ENCODE peak calls at places on chromosomes 1 and 21, in five cellular contexts. Y is neural progenitor cell, S is GM23248, V is GM23338, R is MM.1S. A is an unnamed sample. For H3K79me2, the result is how much of the 10 kb centered on the place peaks cover.

GRCh38 chr1:151980287-151981177 is 13.1 kb downstream of the S100A10 start:
- DNase-seq in Y (no peak), R (no peak), V (no peak), S (peak), A (peak)

GRCh38 chr1:46488343-46489168 is 1.1 kb upstream of the DMBX1 start:
- DNase-seq in V (peak), R (no peak), S (peak), Y (peak), A (peak)

GRCh38 chr1:115138973-115139372 is 49.7 kb upstream of the TSPAN2 start:
- DNase-seq in Y (peak), V (peak), R (peak), S (peak), A (peak)

GRCh38 chr1:19209439-19209989 is 552 bp downstream of the UBR4 start:
- DNase-seq in Y (peak), R (peak), S (peak), V (peak), A (peak)

GRCh38 chr21:27268290-27268689 is 301.4 kb upstream of the ADAMTS5 start:
- DNase-seq in S (peak), Y (no peak), V (no peak), R (no peak), A (no peak)

GRCh38 chr1:175319112-175319911 is 126.7 kb upstream of the KIAA0040 start:
- DNase-seq in S (peak), R (peak), V (peak), Y (peak), A (peak)

GRCh38 chr1:1079408-1080121 is 5.5 kb upstream of the RNF223 start:
- DNase-seq in Y (peak), S (peak), V (peak), R (no peak), A (peak)

GRCh38 chr1:178311164-178311563 is 185.6 kb downstream of the CLEC20A start:
- DNase-seq in V (no peak), S (peak), Y (no peak), R (no peak), A (no peak)

GRCh38 chr1:111793896-111794295 is 38.2 kb downstream of the DDX20 start:
- DNase-seq in S (no peak), V (no peak), Y (no peak), R (no peak), A (no peak)

GRCh38 chr1:112298558-112298957 is 97.5 kb upstream of the CTTNBP2NL start:
- DNase-seq in R (peak), S (peak), Y (peak), V (peak), A (peak)

GRCh38 chr1:28779751-28780150 is 32.2 kb upstream of the OPRD1 start:
- DNase-seq in S (no peak), Y (no peak), R (no peak), V (no peak), A (no peak)

GRCh38 chr1:44714944-44715571 is 15.9 kb downstream of the RNU5D-1 start:
- DNase-seq in V (peak), S (peak), R (peak), Y (peak), A (peak)

GRCh38 chr1:911875-912739 is 11.6 kb upstream of the SAMD11 start:
- DNase-seq in R (no peak), S (no peak), V (no peak), Y (peak), A (peak)

GRCh38 chr21:14300074-14300473 is 82.9 kb downstream of the HSPA13 start:
- DNase-seq in V (no peak), R (no peak), S (no peak), Y (no peak), A (no peak)

GRCh38 chr1:155645648-155646047 is 35.6 kb downstream of the MSTO1 start:
- DNase-seq in Y (no peak), R (no peak), V (no peak), S (peak), A (no peak)

GRCh38 chr1:33338495-33339211 is 17.8 kb upstream of the A3GALT2 start:
- DNase-seq in S (peak), Y (peak), V (peak), R (no peak), A (peak)

GRCh38 chr1:28443550-28443949 is 62.3 kb upstream of the RCC1 start:
- DNase-seq in S (no peak), R (no peak), V (no peak), Y (no peak), A (no peak)

GRCh38 chr1:114333670-114334069 is 177.3 kb downstream of the TRIM33 start:
- DNase-seq in V (no peak), Y (no peak), R (no peak), S (no peak), A (no peak)

GRCh38 chr21:42973309-42973990 is 912 bp upstream of the PKNOX1 start:
- DNase-seq in S (no peak), R (no peak), V (no peak), Y (no peak), A (no peak)

GRCh38 chr1:10881046-10881445 is 84.6 kb upstream of the CASZ1 start:
- DNase-seq in V (no peak), S (no peak), Y (no peak), R (no peak), A (peak)

GRCh38 chr1:40929145-40929544 is 50.4 kb upstream of the CTPS1 start:
- DNase-seq in V (no peak), S (peak), R (no peak), Y (no peak), A (no peak)

GRCh38 chr1:166164995-166165660 is 1.7 kb downstream of the FAM78B start:
- DNase-seq in Y (peak), S (peak), V (peak), R (peak), A (peak)

GRCh38 chr1:70361727-70362413 is 7.3 kb upstream of the ANKRD13C start:
- DNase-seq in S (peak), R (no peak), V (peak), Y (peak), A (no peak)

GRCh38 chr1:151993734-151994496 is at the start of gene S100A10:
- DNase-seq in V (peak), R (peak), Y (peak), S (peak), A (peak)

GRCh38 chr1:65056234-65056633 is 89.9 kb upstream of the JAK1 start:
- DNase-seq in Y (no peak), V (no peak), S (no peak), R (no peak), A (no peak)

GRCh38 chr1:83998205-83998598 is 730 bp downstream of the TTLL7 start:
- DNase-seq in V (no peak), R (no peak), S (no peak), Y (no peak), A (no peak)

GRCh38 chr1:113617438-113618141 is 141.7 kb downstream of the PHTF1 start:
- DNase-seq in V (no peak), R (no peak), S (peak), Y (no peak), A (no peak)

GRCh38 chr1:2481885-2482284 is 5.8 kb downstream of the PLCH2 start:
- DNase-seq in V (no peak), S (no peak), Y (no peak), R (no peak), A (no peak)

GRCh38 chr1:237235080-237235479 is 193.1 kb downstream of the RYR2 start:
- DNase-seq in Y (no peak), R (no peak), S (no peak), V (no peak), A (no peak)

GRCh38 chr1:6048179-6048867 is 2.6 kb downstream of the KCNAB2 start:
- DNase-seq in Y (no peak), R (no peak), V (no peak), S (no peak), A (no peak)

GRCh38 chr1:228902781-228903572 is 167.7 kb downstream of the RHOU start:
- DNase-seq in S (peak), R (no peak), Y (no peak), V (no peak), A (peak)

GRCh38 chr1:154749078-154749760 is 120.9 kb downstream of the KCNN3 start:
- DNase-seq in V (peak), S (peak), R (peak), Y (no peak), A (no peak)

GRCh38 chr1:83883979-83884378 is 115.0 kb downstream of the TTLL7 start:
- DNase-seq in S (peak), V (no peak), Y (no peak), R (no peak), A (no peak)

GRCh38 chr1:67771152-67771551 is 62.1 kb downstream of the GNG12 start:
- DNase-seq in V (peak), R (no peak), S (peak), Y (no peak), A (no peak)

GRCh38 chr1:201085902-201086735 is 26.1 kb downstream of the CACNA1S start:
- DNase-seq in Y (peak), R (peak), V (peak), S (peak), A (peak)

GRCh38 chr1:229248821-229249817 is 21.8 kb upstream of the RAB4A start:
- DNase-seq in Y (no peak), R (no peak), S (no peak), V (no peak), A (no peak)

GRCh38 chr1:41713557-41714327 is 205.0 kb downstream of the HIVEP3 start:
- DNase-seq in S (peak), Y (no peak), V (peak), R (no peak), A (peak)

GRCh38 chr1:53430779-53431178 is 28.4 kb upstream of the DMRTB1 start:
- DNase-seq in S (no peak), R (no peak), Y (peak), V (peak), A (no peak)

GRCh38 chr1:206685749-206686485 is 1.2 kb downstream of the MAPKAPK2 start:
- DNase-seq in S (peak), Y (peak), V (peak), R (peak), A (peak)

GRCh38 chr1:206687251-206687914 is 2.7 kb downstream of the MAPKAPK2 start:
- DNase-seq in V (no peak), R (no peak), Y (no peak), S (no peak), A (no peak)

GRCh38 chr1:206687915-206688442 is 3.3 kb downstream of the MAPKAPK2 start:
- DNase-seq in V (peak), R (no peak), Y (no peak), S (peak), A (no peak)

GRCh38 chr1:206685256-206685748 is 597 bp downstream of the MAPKAPK2 start:
- DNase-seq in Y (peak), R (peak), S (peak), V (peak), A (peak)

DNA sequence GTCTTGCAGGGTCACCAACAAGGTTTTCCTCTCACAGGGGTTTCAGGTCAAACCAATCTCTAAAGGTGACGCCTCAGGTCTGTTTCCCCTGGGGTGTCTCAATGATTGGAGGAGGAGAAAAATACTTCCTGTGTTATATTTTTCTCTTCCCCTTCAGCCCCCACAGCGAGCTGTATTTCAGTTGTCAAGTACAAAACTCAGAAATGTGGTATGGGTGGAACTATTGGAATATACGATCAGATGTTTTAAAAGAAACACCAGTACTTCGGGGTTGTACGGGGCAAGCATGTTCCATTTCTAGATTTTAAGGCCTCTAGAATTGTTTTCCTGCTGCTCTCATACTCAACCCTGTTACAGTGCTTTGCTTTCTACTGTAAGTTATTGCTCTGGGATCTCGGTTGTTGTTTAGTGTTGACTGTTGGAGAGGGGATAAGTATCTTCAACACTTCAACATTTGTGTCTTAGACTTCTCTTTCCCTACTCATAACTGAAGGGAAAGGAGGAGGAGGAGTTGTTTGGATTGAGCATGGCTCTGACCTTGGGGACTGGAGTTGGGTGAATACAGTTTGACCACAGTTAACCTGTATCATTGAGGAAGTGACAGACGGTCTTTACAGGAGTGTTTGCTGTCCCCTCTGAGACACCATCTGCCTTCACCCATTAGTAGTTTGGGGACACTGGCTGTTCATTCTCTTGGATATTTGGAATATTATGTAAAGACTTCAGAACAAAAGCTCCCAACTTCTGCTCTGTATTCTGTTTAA is 2.0 kb downstream of the MAPKAPK2 start:
- DNase-seq in Y (no peak), V (no peak), R (no peak), S (no peak), A (no peak)
- H3K79me2 ChIP-seq in Y (half or more), V (under half), R (half or more), S (half or more), A (half or more)

DNA sequence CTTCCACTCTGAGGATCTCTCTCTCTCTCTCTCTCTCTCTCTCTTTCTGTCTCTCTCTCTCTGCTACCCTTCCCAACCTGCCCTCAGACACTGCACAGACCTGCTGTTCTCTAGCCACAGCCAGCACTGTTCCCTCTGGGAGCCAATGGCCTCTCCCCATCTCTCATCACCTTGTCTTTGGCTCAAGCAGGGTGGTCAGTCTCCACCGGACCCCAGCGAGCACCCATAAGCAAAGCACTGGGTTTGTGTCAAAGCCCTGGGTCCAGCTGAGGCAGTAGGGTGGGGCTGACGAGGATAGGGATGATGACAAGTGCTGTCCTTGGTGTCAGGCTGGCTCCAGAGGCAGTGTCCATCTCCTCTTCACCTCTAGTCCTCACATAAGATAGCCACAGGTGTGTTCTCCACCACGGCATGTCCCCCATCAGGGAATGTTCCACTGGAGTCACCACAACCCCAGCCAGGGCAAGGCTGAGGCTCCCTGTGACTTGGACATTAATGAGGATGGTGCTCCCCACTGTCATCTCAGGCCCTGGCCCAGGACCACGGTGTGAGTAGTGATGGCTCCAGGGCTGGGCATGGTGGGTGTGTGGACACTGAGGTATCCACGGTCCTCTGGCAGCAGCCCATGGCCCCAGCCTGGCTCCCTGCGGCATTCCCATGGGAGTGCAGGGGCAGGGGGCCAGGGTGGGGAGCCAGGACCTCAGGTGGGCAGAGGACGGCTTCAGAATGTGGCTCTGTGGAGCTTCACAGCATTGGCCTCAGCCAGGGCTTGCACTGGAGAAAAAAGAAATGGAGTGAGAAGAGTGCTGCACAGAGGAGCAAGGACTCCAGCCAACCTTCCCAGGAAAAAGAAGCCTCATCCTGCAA is 8.5 kb upstream of the GOLT1A start:
- DNase-seq in V (no peak), Y (no peak), R (no peak), S (no peak), A (no peak)
- TF ChIP-seq EZH2phosphoT487 in V (no peak), Y (no peak), R (no peak), S (no peak), A (no peak)

GRCh38 chr1:26119892-26120608 is 8.4 kb downstream of the PDIK1L start:
- DNase-seq in S (no peak), Y (no peak), R (peak), V (no peak), A (no peak)
- H3K79me2 ChIP-seq in S (under half), Y (under half), R (half or more), V (under half), A (under half)

GRCh38 chr1:26772687-26773086 is 15.1 kb upstream of the PIGV start:
- DNase-seq in R (no peak), S (peak), V (no peak), Y (no peak), A (no peak)
- TF ChIP-seq EZH2phosphoT487 in R (no peak), S (no peak), V (no peak), Y (no peak), A (no peak)

DNA sequence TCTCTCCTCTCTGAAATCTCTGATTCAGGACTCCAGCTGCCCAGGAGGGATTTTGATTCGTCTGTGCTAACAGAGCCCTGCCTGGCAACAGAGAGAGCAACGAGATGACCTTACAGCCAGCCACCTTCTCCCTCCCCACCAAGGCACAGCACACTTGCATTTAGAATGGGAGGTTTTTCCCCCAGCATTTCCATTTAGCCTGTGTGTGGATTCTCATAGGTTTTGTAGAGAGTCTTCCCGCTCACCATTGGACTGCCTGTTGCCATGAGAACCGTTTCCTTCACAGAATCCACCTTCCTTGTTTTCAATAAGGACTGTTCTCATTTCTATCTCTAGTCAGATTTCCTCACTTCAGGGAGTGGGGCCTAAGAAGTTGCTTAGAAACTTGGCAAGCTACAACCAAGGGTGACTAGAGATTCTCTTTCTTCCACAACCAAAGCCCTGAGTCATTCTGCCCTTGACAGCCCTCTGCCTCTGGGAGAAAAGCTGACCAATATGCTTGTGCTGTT is 5.8 kb upstream of the IKBKE start:
- DNase-seq in V (no peak), S (peak), Y (no peak), R (no peak), A (peak)
- H3K79me2 ChIP-seq in V (under half), S (under half), Y (under half), R (under half), A (under half)

DNA sequence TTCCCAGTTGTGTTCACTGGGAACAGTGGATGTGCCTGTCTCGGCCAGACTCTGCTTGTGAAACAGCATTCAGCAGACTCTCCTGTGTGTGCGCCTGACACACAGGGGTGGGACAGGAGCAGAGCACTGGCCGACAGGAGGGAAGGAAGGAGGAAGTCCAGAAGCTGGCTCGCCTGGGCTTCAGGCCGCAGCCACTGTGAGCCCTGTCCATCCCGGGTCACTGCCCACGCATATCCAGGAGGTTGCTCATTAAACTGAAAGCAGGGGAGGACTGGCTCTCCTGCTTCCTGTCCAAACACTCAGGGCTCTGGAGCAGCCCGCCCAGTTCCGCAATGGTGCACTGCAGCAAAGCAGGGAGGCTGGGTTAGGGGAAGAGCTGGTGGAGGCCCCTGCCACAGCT is 218.7 kb upstream of the VAMP3 start:
- DNase-seq in Y (no peak), R (no peak), V (no peak), S (no peak), A (no peak)
- TF ChIP-seq EZH2phosphoT487 in Y (no peak), R (no peak), V (no peak), S (no peak), A (no peak)

GRCh38 chr21:36159356-36159921 is 2.8 kb downstream of the DOP1B start:
- DNase-seq in V (no peak), S (no peak), Y (no peak), R (no peak), A (no peak)
- H3K79me2 ChIP-seq in V (under half), S (under half), Y (under half), R (under half), A (under half)

DNA sequence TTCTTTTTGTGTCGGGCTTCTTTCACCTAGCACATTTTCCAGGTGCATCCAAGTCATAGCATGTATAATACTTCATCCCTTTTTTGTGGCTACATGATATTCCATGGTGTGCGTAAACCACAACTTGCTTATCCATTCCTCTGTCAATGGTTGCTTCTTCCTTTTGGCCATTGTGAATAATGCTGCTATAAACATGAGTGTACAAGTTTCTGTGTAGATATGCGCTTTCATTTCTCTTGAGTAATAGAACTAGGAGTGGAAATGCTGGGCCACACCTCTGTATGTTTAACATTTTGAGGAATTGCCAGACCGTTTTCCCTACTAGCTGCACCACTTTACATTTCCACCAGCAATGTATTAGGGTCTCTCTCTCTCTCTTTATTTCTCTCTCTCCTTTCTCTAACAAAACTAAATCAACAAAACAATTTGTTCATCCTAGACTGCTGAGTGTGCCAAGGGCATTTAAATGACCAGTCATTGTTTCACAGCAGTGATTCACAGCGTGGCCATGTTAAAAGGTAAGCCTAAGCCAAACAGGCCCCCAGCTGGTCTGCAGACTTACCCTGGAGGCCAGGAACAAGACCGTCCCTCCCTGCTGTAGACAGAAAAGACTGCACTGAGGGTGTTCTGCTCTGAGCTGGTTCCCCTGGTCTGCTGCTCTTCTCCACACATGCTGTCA is 53.2 kb upstream of the LYST start:
- DNase-seq in V (no peak), Y (peak), S (peak), R (no peak), A (peak)
- TF ChIP-seq EZH2phosphoT487 in V (no peak), Y (no peak), S (no peak), R (no peak), A (no peak)

GRCh38 chr21:17931080-17931479 is 111.9 kb upstream of the C21orf91 start:
- DNase-seq in S (no peak), V (peak), R (peak), Y (no peak), A (no peak)
- H3K79me2 ChIP-seq in S (under half), V (under half), R (under half), Y (under half), A (under half)

A was measured in hepatocyte.